ENCODE peak calls at places on chromosomes 7 and 10, in five cellular contexts. I is fibroblast of lung, E is aorta, G is spleen, Z is left lung. T is an unnamed sample.

GRCh38 chr7:132456418-132456817 is 119.9 kb downstream of the PLXNA4 start:
- DNase-seq in I (no peak), E (no peak), G (no peak), Z (no peak), T (peak)

GRCh38 chr7:143389316-143390097 is 8.4 kb downstream of the ZYX start:
- DNase-seq in I (no peak), E (peak), G (no peak), Z (no peak), T (no peak)

GRCh38 chr7:152899482-152900166 is 140.1 kb downstream of the ACTR3B start:
- DNase-seq in I (peak), E (no peak), G (no peak), Z (peak), T (no peak)

GRCh38 chr10:87966454-87966853 is 103.0 kb downstream of the PTEN start:
- DNase-seq in I (no peak), E (no peak), G (no peak), Z (no peak), T (no peak)

GRCh38 chr10:32888161-32888927 is 69.7 kb downstream of the ITGB1 start:
- DNase-seq in I (no peak), E (no peak), G (no peak), Z (no peak), T (no peak)

GRCh38 chr7:48188776-48189520 is 17.7 kb downstream of the ABCA13 start:
- DNase-seq in I (no peak), E (no peak), G (no peak), Z (no peak), T (no peak)

GRCh38 chr10:124611738-124612137 is 132.4 kb downstream of the FAM53B start:
- DNase-seq in I (no peak), E (no peak), G (peak), Z (no peak), T (no peak)

GRCh38 chr10:25811141-25811685 is 122.8 kb upstream of the MYO3A start:
- DNase-seq in I (no peak), E (no peak), G (no peak), Z (no peak), T (no peak)

GRCh38 chr7:101125989-101126650 is 784 bp upstream of the SERPINE1 start:
- DNase-seq in I (no peak), E (peak), G (no peak), Z (peak), T (peak)

GRCh38 chr10:102745157-102745556 is 1.4 kb downstream of the WBP1L start:
- DNase-seq in I (no peak), E (no peak), G (no peak), Z (no peak), T (no peak)

GRCh38 chr7:149140784-149141183 is 6.5 kb upstream of the ZNF398 start:
- DNase-seq in I (peak), E (no peak), G (no peak), Z (no peak), T (no peak)

GRCh38 chr7:1552200-1552599 is 3.8 kb downstream of the TMEM184A start:
- DNase-seq in I (no peak), E (no peak), G (no peak), Z (no peak), T (no peak)

GRCh38 chr7:135353832-135354231 is 120.2 kb downstream of the STRA8 start:
- DNase-seq in I (no peak), E (no peak), G (no peak), Z (no peak), T (no peak)

GRCh38 chr10:127889605-127890195 is 3.0 kb downstream of the CLRN3 start:
- DNase-seq in I (peak), E (no peak), G (no peak), Z (no peak), T (no peak)

GRCh38 chr10:71600856-71601255 is 118.7 kb downstream of the C10orf105 start:
- DNase-seq in I (peak), E (no peak), G (no peak), Z (no peak), T (no peak)

GRCh38 chr7:99046722-99047121 is 97.2 kb downstream of the SMURF1 start:
- DNase-seq in I (no peak), E (no peak), G (no peak), Z (no peak), T (no peak)

GRCh38 chr7:5497158-5498103 is 73.8 kb upstream of the TNRC18 start:
- DNase-seq in I (no peak), E (no peak), G (no peak), Z (no peak), T (peak)

GRCh38 chr7:134421998-134422397 is 36.9 kb downstream of the AKR1B1 start:
- DNase-seq in I (no peak), E (no peak), G (no peak), Z (no peak), T (no peak)

GRCh38 chr7:40133561-40134427 is 628 bp downstream of the MPLKIP start:
- DNase-seq in I (peak), E (no peak), G (no peak), Z (no peak), T (no peak)

GRCh38 chr7:5491251-5492044 is 67.8 kb upstream of the TNRC18 start:
- DNase-seq in I (peak), E (no peak), G (no peak), Z (peak), T (peak)

GRCh38 chr10:73876971-73877370 is 2.6 kb upstream of the CAMK2G start:
- DNase-seq in I (no peak), E (no peak), G (no peak), Z (no peak), T (no peak)

GRCh38 chr7:41933427-41933826 is 230.5 kb upstream of the INHBA start:
- DNase-seq in I (no peak), E (no peak), G (no peak), Z (no peak), T (no peak)

GRCh38 chr10:65358565-65358964 is 1567.3 kb upstream of the LRRTM3 start:
- DNase-seq in I (peak), E (no peak), G (no peak), Z (no peak), T (peak)

GRCh38 chr10:13371879-13372470 is 23.9 kb upstream of the SEPHS1 start:
- DNase-seq in I (peak), E (no peak), G (peak), Z (peak), T (peak)

GRCh38 chr10:8365935-8366911 is 311.7 kb downstream of the GATA3 start:
- DNase-seq in I (peak), E (no peak), G (no peak), Z (no peak), T (no peak)

GRCh38 chr7:7672545-7673239 is 32.1 kb downstream of the UMAD1 start:
- DNase-seq in I (no peak), E (no peak), G (no peak), Z (no peak), T (no peak)

GRCh38 chr7:119900996-119901395 is 372.0 kb upstream of the KCND2 start:
- DNase-seq in I (peak), E (no peak), G (no peak), Z (no peak), T (no peak)

GRCh38 chr10:111249925-111250324 is 173.1 kb downstream of the ADRA2A start:
- DNase-seq in I (no peak), E (no peak), G (no peak), Z (no peak), T (no peak)

GRCh38 chr10:121927361-121927840 is 430 bp downstream of the ATE1 start:
- DNase-seq in I (peak), E (peak), G (no peak), Z (peak), T (peak)

GRCh38 chr7:99473315-99473596 is 566 bp downstream of the ZNF789 start:
- DNase-seq in I (peak), E (no peak), G (no peak), Z (no peak), T (no peak)

GRCh38 chr10:132945125-132945893 is 2.9 kb upstream of the CFAP46 start:
- DNase-seq in I (no peak), E (peak), G (no peak), Z (no peak), T (no peak)

GRCh38 chr10:101441539-101442455 is 87.8 kb downstream of the BTRC start:
- DNase-seq in I (peak), E (no peak), G (no peak), Z (no peak), T (peak)

GRCh38 chr10:120750167-120750566 is 101.0 kb upstream of the WDR11 start:
- DNase-seq in I (no peak), E (no peak), G (no peak), Z (no peak), T (no peak)

GRCh38 chr7:87886875-87887274 is 10.6 kb downstream of the DBF4 start:
- DNase-seq in I (peak), E (no peak), G (no peak), Z (no peak), T (no peak)

GRCh38 chr10:91891285-91892001 is 17.8 kb downstream of the FGFBP3 start:
- DNase-seq in I (peak), E (no peak), G (no peak), Z (no peak), T (no peak)

GRCh38 chr10:79453392-79453791 is 8.0 kb upstream of the ZCCHC24 start:
- DNase-seq in I (no peak), E (no peak), G (no peak), Z (no peak), T (no peak)

GRCh38 chr10:91756286-91756685 is 41.9 kb upstream of the TNKS2 start:
- DNase-seq in I (peak), E (no peak), G (no peak), Z (no peak), T (no peak)

GRCh38 chr7:74521855-74522254 is 68.1 kb downstream of the GTF2IRD1 start:
- DNase-seq in I (no peak), E (no peak), G (no peak), Z (no peak), T (no peak)

DNA sequence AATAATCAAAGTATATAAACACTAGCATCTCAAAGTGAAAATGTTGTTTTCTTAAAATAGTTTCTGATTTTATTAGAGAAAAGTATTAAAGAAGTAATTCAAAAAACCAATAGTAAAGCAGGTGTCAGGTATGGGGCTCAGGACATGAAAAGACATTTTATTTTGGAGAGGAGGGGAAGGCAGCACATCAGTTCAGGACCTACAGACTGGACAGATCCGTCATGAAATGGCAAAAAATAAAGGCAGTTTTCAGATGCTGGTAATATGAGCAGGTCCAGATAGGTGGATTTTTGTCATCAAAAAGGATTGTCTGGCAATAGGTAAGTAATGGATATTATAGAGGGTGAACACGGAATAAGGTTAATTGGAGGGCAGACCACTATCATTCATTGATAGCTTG is 49.0 kb downstream of the GRM3 start:
- DNase-seq in I (no peak), E (no peak), G (no peak), Z (no peak), T (no peak)
- H3K4me3 ChIP-seq in I (no peak), E (no peak), G (no peak), Z (no peak), T (no peak)

DNA sequence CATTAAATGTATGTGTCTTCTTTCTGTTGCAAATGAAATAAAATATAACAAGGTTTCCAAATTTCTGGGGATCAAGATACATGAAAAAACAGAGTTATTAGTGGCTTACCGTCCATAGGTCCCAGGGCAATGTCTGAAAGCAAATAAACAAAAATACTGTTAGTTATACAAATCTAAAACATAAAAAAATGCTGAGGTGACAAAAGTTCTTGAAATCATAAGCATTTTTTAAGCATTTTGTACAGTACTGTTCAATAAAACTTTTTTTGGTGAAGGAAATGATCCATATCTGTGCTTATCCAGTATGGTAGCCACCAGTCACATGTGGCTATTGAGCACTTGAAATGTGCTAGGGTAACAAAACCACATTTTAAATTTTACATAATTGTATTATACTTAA is 158.6 kb upstream of the TARP start:
- DNase-seq in I (no peak), E (no peak), G (no peak), Z (no peak), T (no peak)
- H3K4me3 ChIP-seq in I (no peak), E (no peak), G (no peak), Z (no peak), T (no peak)

GRCh38 chr10:51073035-51073434 is 1.3 kb upstream of the PRKG1 start:
- DNase-seq in I (no peak), E (no peak), G (no peak), Z (no peak), T (no peak)

GRCh38 chr10:51073461-51074237 is 638 bp upstream of the PRKG1 start:
- DNase-seq in I (peak), E (peak), G (peak), Z (peak), T (peak)

GRCh38 chr10:51076442-51076841 is 2.2 kb downstream of the PRKG1 start:
- DNase-seq in I (no peak), E (no peak), G (no peak), Z (no peak), T (no peak)

GRCh38 chr10:51075802-51076201 is 1.5 kb downstream of the PRKG1 start:
- DNase-seq in I (peak), E (no peak), G (no peak), Z (no peak), T (no peak)

DNA sequence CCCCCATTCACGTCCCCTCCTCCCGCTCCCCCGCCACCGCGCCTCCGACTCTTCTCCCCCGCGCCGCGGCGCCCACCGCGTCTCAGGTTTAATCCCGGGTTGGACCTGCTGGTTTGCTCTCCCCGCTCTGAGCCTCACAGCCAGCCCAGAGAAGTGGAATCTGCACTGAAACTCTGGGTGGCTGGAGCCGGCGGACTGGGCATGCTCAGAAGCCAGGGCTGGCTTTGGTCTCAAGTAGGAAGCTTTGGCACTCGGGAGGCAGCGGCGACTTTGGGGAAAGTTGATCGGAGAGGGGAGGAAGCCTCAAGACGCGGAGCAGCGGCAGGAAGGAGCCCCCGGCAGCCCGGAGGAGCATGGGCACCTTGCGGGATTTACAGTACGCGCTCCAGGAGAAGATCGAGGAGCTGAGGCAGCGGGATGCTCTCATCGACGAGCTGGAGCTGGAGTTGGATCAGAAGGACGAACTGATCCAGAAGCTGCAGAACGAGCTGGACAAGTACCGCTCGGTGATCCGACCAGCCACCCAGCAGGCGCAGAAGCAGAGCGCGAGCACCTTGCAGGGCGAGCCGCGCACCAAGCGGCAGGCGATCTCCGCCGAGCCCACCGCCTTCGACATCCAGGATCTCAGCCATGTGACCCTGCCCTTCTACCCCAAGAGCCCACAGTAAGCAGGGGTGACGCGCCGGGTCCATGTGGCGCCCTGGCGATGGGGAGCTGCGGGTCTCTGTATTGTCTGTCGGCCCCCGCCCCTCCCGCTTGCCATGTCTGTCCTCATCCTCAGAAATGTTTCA is at the start of gene PRKG1:
- DNase-seq in I (peak), E (peak), G (peak), Z (peak), T (peak)
- H3K4me3 ChIP-seq in I (peak), E (peak), G (peak), Z (peak), T (peak)

GRCh38 chr10:3580565-3580964 is 204.4 kb downstream of the KLF6 start:
- DNase-seq in I (no peak), E (no peak), G (no peak), Z (no peak), T (no peak)
- H3K4me3 ChIP-seq in I (no peak), E (no peak), G (no peak), Z (no peak), T (no peak)

GRCh38 chr7:140655511-140656408 is 15.1 kb upstream of the DENND2A start:
- DNase-seq in I (no peak), E (peak), G (peak), Z (no peak), T (no peak)
- H3K4me3 ChIP-seq in I (peak), E (no peak), G (no peak), Z (peak), T (no peak)

DNA sequence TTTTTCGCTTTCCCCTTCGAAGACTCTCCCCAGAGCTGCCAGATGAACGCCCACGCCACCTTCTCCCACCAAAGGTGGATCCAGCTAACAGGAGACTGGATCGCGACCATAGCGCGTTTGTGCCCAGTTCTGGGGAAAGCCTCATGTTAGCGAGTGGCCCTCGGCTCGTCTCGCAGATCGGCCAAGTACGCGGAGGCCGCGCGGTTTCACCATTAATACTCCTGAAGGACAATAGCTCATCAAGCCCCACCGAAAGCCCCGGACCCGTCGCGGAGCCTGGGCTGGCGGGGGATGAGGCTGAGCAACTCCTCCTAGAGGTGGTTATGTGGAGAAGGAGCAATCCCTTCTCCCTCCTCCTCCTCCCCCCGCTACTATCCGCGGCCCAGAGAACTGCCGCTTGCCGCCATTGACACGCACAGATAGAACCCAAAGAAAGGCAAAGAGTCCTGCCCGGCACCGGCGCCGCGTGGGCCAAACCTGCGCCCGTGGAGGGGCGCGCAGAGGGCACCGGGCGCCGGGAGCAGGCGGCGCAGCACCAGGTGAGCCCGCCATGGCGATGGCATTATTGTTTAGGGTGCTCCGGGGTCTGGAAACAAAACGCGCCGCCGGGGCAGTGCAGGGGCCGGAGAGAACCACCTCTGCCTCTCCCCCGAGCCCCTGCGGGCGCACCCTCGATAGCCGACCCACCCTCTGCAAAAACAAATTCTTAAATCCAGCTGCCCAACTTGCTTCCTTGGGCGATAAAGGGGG is at the start of gene MACROH2A2:
- DNase-seq in I (peak), E (peak), G (no peak), Z (peak), T (peak)
- H3K4me3 ChIP-seq in I (peak), E (peak), G (peak), Z (peak), T (peak)